ENCODE peak calls at places on chromosome 3, in six cellular contexts. P is NCI-H2081; M is activated T-cell treated with anti-CD3 and anti-CD28 coated beads, Interleukin-2, amount 50 U/mL, for 72 hours; U is sciatic nerve; R is C1 segment of cervical spinal cord; J is RWPE1. K is an unnamed sample.

GRCh38 chr3:12992629-12993021 is 80.6 kb downstream of the IQSEC1 start:
- DNase-seq in R (no peak), U (no peak), P (no peak), M (no peak), J (no peak), K (peak; percentile 76)

GRCh38 chr3:149623819-149624218 is 34.0 kb downstream of the WWTR1 start:
- DNase-seq in M (no peak), U (no peak), P (no peak), J (no peak), R (no peak), K (no peak)

GRCh38 chr3:139676634-139677197 is 1.1 kb downstream of the NMNAT3 start:
- DNase-seq in J (no peak), M (no peak), P (no peak), U (no peak), R (no peak), K (no peak)

GRCh38 chr3:159451067-159451466 is 537.6 kb upstream of the IL12A start:
- DNase-seq in J (no peak), R (no peak), P (peak; percentile 34), M (no peak), U (no peak), K (no peak)

GRCh38 chr3:57999423-58000115 is 8.7 kb upstream of the FLNB start:
- DNase-seq in P (no peak), M (no peak), J (no peak), R (no peak), U (no peak), K (no peak)

GRCh38 chr3:139827833-139828232 is 107.2 kb upstream of the CLSTN2 start:
- DNase-seq in R (no peak), J (no peak), M (no peak), U (no peak), P (no peak), K (no peak)

GRCh38 chr3:142586803-142587406 is 8.4 kb upstream of the ATR start:
- DNase-seq in P (peak; percentile 81), M (peak; percentile 12), U (no peak), R (peak; percentile 0), J (peak; percentile 74), K (no peak)

GRCh38 chr3:197031315-197032285 is 2.0 kb upstream of the MELTF start:
- DNase-seq in U (no peak), P (no peak), J (peak; percentile 95), M (peak; percentile 60), R (no peak), K (no peak)

GRCh38 chr3:98733778-98734281 is 29.3 kb upstream of the ST3GAL6 start:
- DNase-seq in U (no peak), R (peak; percentile 28), M (no peak), P (no peak), J (peak; percentile 9), K (no peak)